ENCODE peak calls at places on chromosome 13, in six cellular contexts. V is DND-41; H is RWPE2; J is neural progenitor cell; D is cardiac muscle cell; Z is naive thymus-derived CD4-positive, alpha-beta T cell. M is an unnamed sample.
A peak's percentile ranks its signal among the peaks of the same experiment; 100 is the strongest.

GRCh38 chr13:30561506-30561905 is 56.2 kb upstream of the USPL1 start:
- DNase-seq in Z (no peak), D (no peak), V (no peak), H (no peak), J (no peak), M (no peak)

GRCh38 chr13:98839826-98840769 is 87.6 kb upstream of the SLC15A1 start:
- DNase-seq in D (peak; percentile 70), H (no peak), Z (peak; percentile 25), J (peak; percentile 85), V (peak; percentile 49), M (peak; percentile 50)

GRCh38 chr13:75628811-75629210 is 7.3 kb upstream of the LMO7 start:
- DNase-seq in D (no peak), V (no peak), H (no peak), J (no peak), Z (no peak), M (no peak)

GRCh38 chr13:40469581-40470282 is 196.7 kb downstream of the FOXO1 start:
- DNase-seq in J (no peak), H (no peak), Z (no peak), D (peak; percentile 76), V (no peak), M (no peak)

GRCh38 chr13:54368387-54368786 is 1339.8 kb downstream of the OLFM4 start:
- DNase-seq in H (no peak), Z (no peak), J (no peak), V (no peak), D (no peak), M (no peak)

GRCh38 chr13:97953376-97953970 is at the start of gene IPO5:
- DNase-seq in J (no peak), V (no peak), D (peak; percentile 63), Z (no peak), H (no peak), M (no peak)

GRCh38 chr13:34076943-34077703 is 259.2 kb downstream of the RFC3 start:
- DNase-seq in J (peak; percentile 3), D (peak; percentile 49), Z (no peak), V (no peak), H (no peak), M (no peak)

GRCh38 chr13:23654111-23655110 is 84.2 kb downstream of the TNFRSF19 start:
- DNase-seq in H (no peak), Z (no peak), V (no peak), D (peak; percentile 48), J (no peak), M (no peak)

GRCh38 chr13:51645154-51645650 is 60.9 kb downstream of the WDFY2 start:
- DNase-seq in J (no peak), D (peak; percentile 91), V (peak; percentile 12), H (no peak), Z (no peak), M (peak; percentile 82)

GRCh38 chr13:110503979-110504499 is 57.5 kb downstream of the RAB20 start:
- DNase-seq in H (no peak), Z (no peak), J (no peak), V (no peak), D (no peak), M (no peak)

GRCh38 chr13:41352935-41353801 is 42.1 kb downstream of the NAA16 start:
- DNase-seq in H (no peak), V (peak; percentile 47), Z (peak; percentile 33), D (peak; percentile 67), J (peak; percentile 37), M (peak; percentile 78)

GRCh38 chr13:94947965-94948371 is 235.6 kb upstream of the SOX21 start:
- DNase-seq in Z (no peak), H (no peak), D (no peak), V (no peak), J (peak; percentile 92), M (no peak)

GRCh38 chr13:111978536-111978935 is 88.4 kb upstream of the SOX1 start:
- DNase-seq in V (no peak), Z (no peak), D (no peak), H (no peak), J (no peak), M (no peak)
- H3K9me3 ChIP-seq in V (peaks cover 15% of the 10 kb centered on the region), Z (no peaks in the 10 kb centered on the region), D (no peaks in the 10 kb centered on the region), H (no peaks in the 10 kb centered on the region), J (no peaks in the 10 kb centered on the region), M (no peaks in the 10 kb centered on the region)

GRCh38 chr13:18949489-18949761 is 232.2 kb downstream of the TUBA3C start:
- DNase-seq in Z (no peak), H (no peak), D (no peak), V (no peak), J (no peak), M (no peak)
- H3K9me3 ChIP-seq in Z (no peaks in the 10 kb centered on the region), H (no peaks in the 10 kb centered on the region), D (no peaks in the 10 kb centered on the region), V (peaks cover 27% of the 10 kb centered on the region), J (peaks cover 6% of the 10 kb centered on the region), M (no peaks in the 10 kb centered on the region)

DNA sequence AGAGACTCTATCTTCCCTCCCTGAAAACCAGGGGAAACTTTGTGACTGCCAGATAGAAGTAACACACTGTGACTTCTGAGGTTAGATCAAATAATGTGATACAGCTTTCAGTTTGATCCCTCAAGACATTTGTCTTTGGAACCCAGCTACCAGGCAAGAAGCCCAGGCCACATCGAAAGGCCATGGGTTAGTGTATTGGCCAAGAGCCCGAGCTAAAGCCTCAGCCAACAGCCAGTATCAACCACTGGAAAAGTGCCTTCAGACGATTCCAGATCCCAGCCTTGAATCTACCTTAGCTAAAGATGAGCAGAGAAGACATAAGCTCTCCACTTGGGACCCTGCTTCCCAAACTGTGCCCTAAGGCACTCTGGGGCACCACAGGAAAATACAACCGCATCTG is 10.9 kb upstream of the TPTE2 start:
- DNase-seq in H (no peak), Z (no peak), J (no peak), D (no peak), V (no peak), M (no peak)
- H3K9me3 ChIP-seq in H (no peaks in the 10 kb centered on the region), Z (no peaks in the 10 kb centered on the region), J (peaks cover 7% of the 10 kb centered on the region), D (no peaks in the 10 kb centered on the region), V (no peaks in the 10 kb centered on the region), M (no peaks in the 10 kb centered on the region)

GRCh38 chr13:21948781-21949474 is 278.1 kb downstream of the FGF9 start:
- DNase-seq in J (no peak), D (no peak), Z (no peak), H (no peak), V (peak; percentile 44), M (no peak)

GRCh38 chr13:21944610-21945009 is 273.7 kb downstream of the FGF9 start:
- DNase-seq in V (no peak), Z (no peak), H (no peak), D (no peak), J (no peak), M (no peak)

GRCh38 chr13:21949818-21950429 is 279.1 kb downstream of the FGF9 start:
- DNase-seq in H (no peak), J (no peak), V (no peak), D (no peak), Z (no peak), M (no peak)

GRCh38 chr13:21945195-21945594 is 274.3 kb downstream of the FGF9 start:
- DNase-seq in D (no peak), H (no peak), J (no peak), V (no peak), Z (no peak), M (no peak)
- H3K9me3 ChIP-seq in D (no peaks in the 10 kb centered on the region), H (no peaks in the 10 kb centered on the region), J (peaks cover 11% of the 10 kb centered on the region), V (peaks cover 11% of the 10 kb centered on the region), Z (peaks cover 21% of the 10 kb centered on the region), M (peaks cover 6% of the 10 kb centered on the region)

DNA sequence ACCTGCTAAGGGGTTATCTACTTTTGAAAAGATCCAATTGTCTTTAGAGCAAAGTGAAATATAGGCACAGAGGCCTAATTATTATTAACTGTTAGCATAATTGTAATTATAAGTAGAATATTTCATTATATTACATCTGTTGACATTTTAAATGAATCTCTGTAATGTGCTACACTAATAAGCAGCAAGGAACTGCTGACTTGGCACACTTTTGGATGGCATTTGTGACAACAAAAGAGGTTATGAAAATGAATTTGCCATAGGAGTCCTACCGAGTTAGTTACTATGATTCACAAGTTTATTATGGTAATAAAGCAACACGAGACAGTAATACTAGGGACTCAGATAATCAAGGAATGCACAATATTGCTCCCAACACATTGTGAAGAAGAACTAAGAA is 213.8 kb upstream of the PCDH9 start:
- DNase-seq in Z (no peak), D (no peak), H (no peak), J (no peak), V (no peak), M (no peak)
- H3K9me3 ChIP-seq in Z (no peaks in the 10 kb centered on the region), D (no peaks in the 10 kb centered on the region), H (no peaks in the 10 kb centered on the region), J (no peaks in the 10 kb centered on the region), V (no peaks in the 10 kb centered on the region), M (no peaks in the 10 kb centered on the region)

DNA sequence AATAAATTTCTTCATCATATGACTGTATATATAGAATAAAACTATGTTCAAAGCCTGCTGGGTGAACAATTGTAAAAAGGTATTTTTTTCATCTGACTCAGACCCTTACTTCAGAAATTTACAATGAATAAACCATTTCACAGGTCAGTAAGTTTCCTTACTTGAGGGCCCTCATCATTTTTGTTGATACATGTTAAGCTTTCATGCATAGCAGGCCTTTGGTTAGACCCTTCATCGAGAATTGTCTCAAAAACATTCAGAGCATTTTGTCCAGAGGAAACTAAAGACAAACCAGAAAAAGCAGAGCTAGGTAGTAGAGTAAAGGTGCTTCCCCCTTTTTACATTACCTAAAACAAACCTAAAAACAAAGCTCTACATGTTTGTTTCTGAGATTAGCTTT is 46.2 kb downstream of the FNDC3A start:
- DNase-seq in D (no peak), H (no peak), J (no peak), Z (no peak), V (no peak), M (no peak)
- H3K9me3 ChIP-seq in D (no peaks in the 10 kb centered on the region), H (peaks cover 6% of the 10 kb centered on the region), J (no peaks in the 10 kb centered on the region), Z (no peaks in the 10 kb centered on the region), V (peaks cover 2% of the 10 kb centered on the region), M (peaks cover 11% of the 10 kb centered on the region)

GRCh38 chr13:90538063-90538462 is 809.4 kb upstream of the MIR17HG start:
- DNase-seq in Z (no peak), H (no peak), D (no peak), V (no peak), J (no peak), M (no peak)
- H3K9me3 ChIP-seq in Z (no peaks in the 10 kb centered on the region), H (peaks cover 2% of the 10 kb centered on the region), D (no peaks in the 10 kb centered on the region), V (no peaks in the 10 kb centered on the region), J (no peaks in the 10 kb centered on the region), M (no peaks in the 10 kb centered on the region)

GRCh38 chr13:111964411-111965035 is 102.4 kb upstream of the SOX1 start:
- DNase-seq in H (no peak), D (no peak), V (no peak), Z (no peak), J (no peak), M (no peak)
- H3K9me3 ChIP-seq in H (no peaks in the 10 kb centered on the region), D (no peaks in the 10 kb centered on the region), V (no peaks in the 10 kb centered on the region), Z (no peaks in the 10 kb centered on the region), J (no peaks in the 10 kb centered on the region), M (no peaks in the 10 kb centered on the region)